ENCODE peak calls at places on chromosome 21, in four cellular contexts. One of them, this sample, is unnamed.

GRCh38 chr21:25370311-25370744 is 237.0 kb downstream of the MRPL39 start:
- DNase-seq in RWPE1: peak; percentile 81
- DNase-seq in cardiac fibroblast: peak; percentile 97
- DNase-seq in GM12891: no peak
- DNase-seq in this sample: no peak

GRCh38 chr21:45889961-45890360 is 91.6 kb upstream of the COL6A1 start:
- DNase-seq in RWPE1: no peak
- DNase-seq in cardiac fibroblast: no peak
- DNase-seq in GM12891: no peak
- DNase-seq in this sample: no peak

GRCh38 chr21:41634858-41635257 is 126.9 kb upstream of the TMPRSS2 start:
- DNase-seq in RWPE1: no peak
- DNase-seq in cardiac fibroblast: peak; percentile 88
- DNase-seq in GM12891: no peak
- DNase-seq in this sample: no peak

GRCh38 chr21:33854604-33855003 is 61.0 kb downstream of the ATP5PO start:
- DNase-seq in RWPE1: peak; percentile 71
- DNase-seq in cardiac fibroblast: peak; percentile 16
- DNase-seq in GM12891: no peak
- DNase-seq in this sample: no peak

GRCh38 chr21:35475768-35476167 is 426.7 kb upstream of the RUNX1 start:
- DNase-seq in RWPE1: no peak
- DNase-seq in cardiac fibroblast: peak; percentile 83
- DNase-seq in GM12891: no peak
- DNase-seq in this sample: no peak

GRCh38 chr21:42924433-42924751 is 1.0 kb downstream of the ERVH48-1 start:
- DNase-seq in RWPE1: no peak
- DNase-seq in cardiac fibroblast: no peak
- DNase-seq in GM12891: no peak
- DNase-seq in this sample: no peak

GRCh38 chr21:35324372-35325220 is 275.5 kb upstream of the RUNX1 start:
- DNase-seq in RWPE1: peak; percentile 8
- DNase-seq in cardiac fibroblast: peak; percentile 82
- DNase-seq in GM12891: no peak
- DNase-seq in this sample: no peak

GRCh38 chr21:16873581-16873980 is 639.3 kb upstream of the CXADR start:
- DNase-seq in RWPE1: no peak
- DNase-seq in cardiac fibroblast: no peak
- DNase-seq in GM12891: no peak
- DNase-seq in this sample: no peak

GRCh38 chr21:34743831-34744230 is 75.0 kb downstream of the CLIC6 start:
- DNase-seq in RWPE1: peak; percentile 71
- DNase-seq in cardiac fibroblast: peak; percentile 84
- DNase-seq in GM12891: no peak
- DNase-seq in this sample: no peak

GRCh38 chr21:29299046-29299905 is 554 bp downstream of the BACH1 start:
- DNase-seq in RWPE1: peak; percentile 49
- DNase-seq in cardiac fibroblast: peak; percentile 58
- DNase-seq in GM12891: peak; percentile 27
- DNase-seq in this sample: peak; percentile 76

GRCh38 chr21:28607545-28607944 is 385.1 kb downstream of the LTN1 start:
- DNase-seq in RWPE1: no peak
- DNase-seq in cardiac fibroblast: no peak
- DNase-seq in GM12891: no peak
- DNase-seq in this sample: no peak

GRCh38 chr21:33542640-33543504 is at the start of gene SON:
- DNase-seq in RWPE1: peak; percentile 97
- DNase-seq in cardiac fibroblast: peak; percentile 99
- DNase-seq in GM12891: peak; percentile 79
- DNase-seq in this sample: peak; percentile 99

GRCh38 chr21:39927304-39927886 is 60.2 kb downstream of the PCP4 start:
- DNase-seq in RWPE1: no peak
- DNase-seq in cardiac fibroblast: no peak
- DNase-seq in GM12891: no peak
- DNase-seq in this sample: no peak

GRCh38 chr21:36707763-36708511 is 9.0 kb downstream of the SIM2 start:
- DNase-seq in RWPE1: no peak
- DNase-seq in cardiac fibroblast: no peak
- DNase-seq in GM12891: no peak
- DNase-seq in this sample: no peak

GRCh38 chr21:33937146-33937545 is 21.5 kb upstream of the ATP5PO start:
- DNase-seq in RWPE1: no peak
- DNase-seq in cardiac fibroblast: no peak
- DNase-seq in GM12891: no peak
- DNase-seq in this sample: no peak

GRCh38 chr21:32771134-32771523 is 426 bp downstream of the PAXBP1 start:
- DNase-seq in RWPE1: peak; percentile 61
- DNase-seq in cardiac fibroblast: peak; percentile 67
- DNase-seq in GM12891: peak; percentile 47
- DNase-seq in this sample: peak; percentile 65

GRCh38 chr21:25871566-25871965 is 136.8 kb downstream of the GABPA start:
- DNase-seq in RWPE1: no peak
- DNase-seq in cardiac fibroblast: no peak
- DNase-seq in GM12891: no peak
- DNase-seq in this sample: no peak

GRCh38 chr21:14602418-14602987 is 56.4 kb upstream of the SAMSN1 start:
- DNase-seq in RWPE1: no peak
- DNase-seq in cardiac fibroblast: no peak
- DNase-seq in GM12891: no peak
- DNase-seq in this sample: no peak

GRCh38 chr21:35291963-35292627 is 243.0 kb upstream of the RUNX1 start:
- DNase-seq in RWPE1: no peak
- DNase-seq in cardiac fibroblast: no peak
- DNase-seq in GM12891: no peak
- DNase-seq in this sample: no peak

This sample was measured in cardiac muscle cell.